ENCODE peak calls at places on chromosomes 3 and 15, in six cellular contexts. W is NCI-H774, T is NT2/D1, K is activated B cell treated with CpG ODN at 0.5 μM for 24 hours, R is pons, D is ACHN. X is an unnamed sample.

GRCh38 chr3:159626598-159626997 is 362.0 kb upstream of the IL12A start:
- DNase-seq in W (no peak), T (no peak), K (no peak), R (no peak), D (no peak), X (no peak)

GRCh38 chr15:63473999-63474809 is 30.2 kb upstream of the USP3 start:
- DNase-seq in W (peak), T (peak), K (peak), R (no peak), D (peak), X (peak)

GRCh38 chr3:153958635-153959320 is 162.4 kb upstream of the ARHGEF26 start:
- DNase-seq in W (no peak), T (no peak), K (no peak), R (no peak), D (no peak), X (no peak)

GRCh38 chr15:64334530-64334929 is 21.4 kb downstream of the CSNK1G1 start:
- DNase-seq in W (no peak), T (no peak), K (no peak), R (no peak), D (no peak), X (peak)

GRCh38 chr15:94131875-94132274 is 99.5 kb upstream of the MCTP2 start:
- DNase-seq in W (no peak), T (no peak), K (no peak), R (no peak), D (no peak), X (no peak)

GRCh38 chr3:148205945-148206845 is 491.5 kb upstream of the AGTR1 start:
- DNase-seq in W (no peak), T (no peak), K (no peak), R (no peak), D (no peak), X (no peak)

GRCh38 chr3:43031490-43032216 is 52.5 kb downstream of the GASK1A start:
- DNase-seq in W (no peak), T (no peak), K (no peak), R (no peak), D (no peak), X (no peak)

GRCh38 chr15:72846027-72846426 is 62.5 kb upstream of the ADPGK start:
- DNase-seq in W (no peak), T (no peak), K (no peak), R (no peak), D (no peak), X (no peak)

GRCh38 chr3:53773330-53773583 is 73.0 kb downstream of the CHDH start:
- DNase-seq in W (no peak), T (no peak), K (no peak), R (no peak), D (no peak), X (no peak)

GRCh38 chr3:195033531-195034091 is 237.3 kb downstream of the XXYLT1 start:
- DNase-seq in W (peak), T (no peak), K (no peak), R (no peak), D (peak), X (no peak)

GRCh38 chr15:26516102-26516980 is 256.5 kb downstream of the GABRB3 start:
- DNase-seq in W (no peak), T (no peak), K (no peak), R (no peak), D (no peak), X (no peak)

GRCh38 chr3:156483426-156483825 is 71.5 kb downstream of the SSR3 start:
- DNase-seq in W (no peak), T (no peak), K (no peak), R (no peak), D (peak), X (peak)

GRCh38 chr3:188706599-188706998 is 465.2 kb upstream of the TPRG1 start:
- DNase-seq in W (no peak), T (no peak), K (no peak), R (no peak), D (no peak), X (no peak)

GRCh38 chr15:78461171-78461881 is 23.3 kb downstream of the IREB2 start:
- DNase-seq in W (no peak), T (no peak), K (no peak), R (no peak), D (no peak), X (no peak)

GRCh38 chr15:96330450-96331140 is at the start of gene NR2F2:
- DNase-seq in W (peak), T (peak), K (no peak), R (peak), D (peak), X (peak)

GRCh38 chr3:140363801-140364200 is 314.1 kb upstream of the TRIM42 start:
- DNase-seq in W (no peak), T (no peak), K (no peak), R (no peak), D (no peak), X (peak)

GRCh38 chr3:42637001-42637400 is 16.5 kb upstream of the ZBTB47 start:
- DNase-seq in W (no peak), T (no peak), K (no peak), R (no peak), D (no peak), X (no peak)

GRCh38 chr3:52432225-52432624 is 12.7 kb downstream of the SEMA3G start:
- DNase-seq in W (no peak), T (no peak), K (no peak), R (no peak), D (no peak), X (no peak)

GRCh38 chr3:133103706-133104105 is 65.5 kb downstream of the TMEM108 start:
- DNase-seq in W (no peak), T (no peak), K (no peak), R (no peak), D (no peak), X (no peak)

GRCh38 chr3:117059054-117059989 is 349.7 kb downstream of the TUSC7 start:
- DNase-seq in W (peak), T (no peak), K (no peak), R (peak), D (peak), X (no peak)

GRCh38 chr3:67655364-67656121 is 1.1 kb upstream of the SUCLG2 start:
- DNase-seq in W (no peak), T (no peak), K (peak), R (peak), D (peak), X (peak)

GRCh38 chr15:78055923-78056713 is 21.4 kb downstream of the TBC1D2B start:
- DNase-seq in W (no peak), T (no peak), K (no peak), R (no peak), D (peak), X (no peak)

GRCh38 chr15:74240002-74240568 is 4.0 kb downstream of the CCDC33 start:
- DNase-seq in W (peak), T (no peak), K (no peak), R (peak), D (peak), X (no peak)

X was measured in activated CD8-positive, alpha-beta T cell treated with anti-CD3 and anti-CD28 coated beads for 36 hours.